ENCODE peak calls at places on chromosome 2, in six cellular contexts. X, F, N, H, V and I are unnamed samples.

GRCh38 chr2:69989017-69989416 is 27.6 kb upstream of the ASPRV1 start:
- DNase-seq in X (no peak), F (no peak), N (no peak), H (no peak), V (no peak), I (no peak)

GRCh38 chr2:112164876-112165275 is 26.7 kb downstream of the FBLN7 start:
- DNase-seq in X (no peak), F (no peak), N (no peak), H (no peak), V (no peak), I (no peak)

GRCh38 chr2:72980535-72981217 is 63.4 kb downstream of the EMX1 start:
- DNase-seq in X (no peak), F (peak), N (peak), H (peak), V (no peak), I (no peak)

GRCh38 chr2:206989306-206989705 is 50.0 kb downstream of the CPO start:
- DNase-seq in X (no peak), F (no peak), N (no peak), H (no peak), V (peak), I (no peak)

GRCh38 chr2:241040811-241041334 is 42.5 kb downstream of the SNED1 start:
- DNase-seq in X (no peak), F (no peak), N (no peak), H (no peak), V (no peak), I (no peak)

GRCh38 chr2:141770511-141770910 is 360.3 kb downstream of the LRP1B start:
- DNase-seq in X (no peak), F (no peak), N (no peak), H (no peak), V (no peak), I (no peak)

GRCh38 chr2:236711440-236711839 is 141.8 kb downstream of the ACKR3 start:
- DNase-seq in X (no peak), F (peak), N (no peak), H (peak), V (no peak), I (no peak)

GRCh38 chr2:239805043-239805329 is 220.2 kb downstream of the NDUFA10 start:
- DNase-seq in X (no peak), F (no peak), N (no peak), H (no peak), V (no peak), I (no peak)

GRCh38 chr2:147548453-147548852 is 296.4 kb upstream of the ACVR2A start:
- DNase-seq in X (no peak), F (peak), N (no peak), H (peak), V (no peak), I (no peak)

GRCh38 chr2:220446106-220446712 is 818.8 kb downstream of the SLC4A3 start:
- DNase-seq in X (no peak), F (no peak), N (no peak), H (no peak), V (no peak), I (no peak)

GRCh38 chr2:238286987-238287386 is 1.4 kb downstream of the PER2 start:
- DNase-seq in X (no peak), F (no peak), N (no peak), H (peak), V (no peak), I (no peak)

GRCh38 chr2:233241803-233242202 is 9.7 kb upstream of the ATG16L1 start:
- DNase-seq in X (no peak), F (no peak), N (no peak), H (no peak), V (no peak), I (no peak)

GRCh38 chr2:199488772-199489400 is 31.1 kb upstream of the SATB2 start:
- DNase-seq in X (no peak), F (no peak), N (peak), H (peak), V (peak), I (no peak)

GRCh38 chr2:31517442-31518203 is 63.1 kb downstream of the SRD5A2 start:
- DNase-seq in X (no peak), F (no peak), N (no peak), H (no peak), V (no peak), I (no peak)

GRCh38 chr2:9703085-9703641 is 72.4 kb upstream of the YWHAQ start:
- DNase-seq in X (no peak), F (peak), N (peak), H (peak), V (no peak), I (no peak)

GRCh38 chr2:137521653-137522052 is 442.6 kb upstream of the HNMT start:
- DNase-seq in X (no peak), F (no peak), N (no peak), H (no peak), V (no peak), I (no peak)

GRCh38 chr2:51335072-51336058 is 303.4 kb upstream of the NRXN1 start:
- DNase-seq in X (no peak), F (no peak), N (no peak), H (no peak), V (peak), I (no peak)

GRCh38 chr2:25258814-25259743 is 82.6 kb downstream of the DNMT3A start:
- DNase-seq in X (no peak), F (no peak), N (no peak), H (no peak), V (no peak), I (no peak)
- H3K27ac ChIP-seq in X (no peak), F (no peak), N (no peak), H (no peak), V (peak), I (no peak)

DNA sequence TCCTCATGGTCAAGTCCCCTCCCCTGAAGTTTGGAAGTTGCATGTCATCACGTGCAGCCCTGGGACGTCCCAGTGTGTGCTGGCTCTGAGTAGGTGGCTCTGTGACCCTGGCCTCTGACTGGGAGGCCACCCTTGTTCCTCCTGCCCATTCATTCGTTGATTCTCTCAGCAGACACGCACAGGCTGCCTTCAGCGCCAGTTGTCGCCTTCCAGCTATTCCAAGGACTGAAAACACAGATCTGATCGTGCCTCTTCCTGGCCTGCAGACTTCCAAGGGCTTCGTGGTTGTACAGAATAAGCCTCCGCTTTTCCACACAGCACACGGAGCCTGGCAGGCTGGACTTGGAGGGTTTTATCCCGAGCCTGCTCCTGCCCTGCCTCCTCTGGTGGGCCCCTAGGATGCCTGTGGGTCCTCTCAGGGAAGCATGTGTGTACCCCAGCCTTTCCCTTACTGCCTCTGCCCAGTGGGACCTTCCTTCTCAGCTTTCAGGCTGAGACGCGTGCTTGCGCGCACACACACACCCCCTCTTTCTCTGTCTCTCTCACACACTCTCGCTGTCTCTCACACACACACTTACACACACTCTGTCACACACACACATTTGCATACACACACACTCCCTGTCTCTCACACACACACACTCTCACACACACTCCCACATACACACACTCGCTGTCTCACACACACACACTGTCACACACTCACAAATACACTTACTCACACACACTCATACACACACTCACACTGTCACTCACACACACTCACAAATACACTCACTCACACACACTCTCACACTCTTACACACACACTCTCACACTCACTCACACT is 17.7 kb downstream of the SH3BP4 start:
- DNase-seq in X (no peak), F (no peak), N (no peak), H (no peak), V (no peak), I (no peak)
- H3K27ac ChIP-seq in X (no peak), F (peak), N (peak), H (no peak), V (no peak), I (peak)

GRCh38 chr2:101830555-101830954 is 133.0 kb downstream of the MAP4K4 start:
- DNase-seq in X (no peak), F (peak), N (no peak), H (peak), V (no peak), I (no peak)

GRCh38 chr2:101831351-101831865 is 133.9 kb downstream of the MAP4K4 start:
- DNase-seq in X (peak), F (peak), N (peak), H (peak), V (peak), I (no peak)

GRCh38 chr2:101829429-101829828 is 131.9 kb downstream of the MAP4K4 start:
- DNase-seq in X (no peak), F (peak), N (no peak), H (peak), V (no peak), I (no peak)

GRCh38 chr2:101829018-101829396 is 131.5 kb downstream of the MAP4K4 start:
- DNase-seq in X (no peak), F (no peak), N (no peak), H (peak), V (no peak), I (no peak)

DNA sequence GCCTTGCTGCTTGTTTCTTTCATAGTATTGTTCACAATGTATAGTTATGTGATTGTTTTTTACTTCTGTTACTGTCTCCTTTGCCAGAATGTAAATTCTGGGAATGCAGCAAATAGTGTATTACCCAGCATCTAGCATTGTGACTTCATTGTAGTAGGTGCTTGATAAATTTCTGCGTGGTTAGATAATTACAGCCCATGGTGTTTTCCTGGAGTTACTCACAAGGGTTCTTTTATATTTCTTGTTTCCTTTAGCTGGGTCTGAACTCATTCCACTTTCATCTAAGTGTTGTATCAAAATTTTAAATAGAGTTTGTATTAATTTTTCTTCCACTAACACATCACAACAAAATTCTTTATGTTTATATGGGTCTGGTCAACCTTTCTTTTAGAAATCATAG is 132.6 kb downstream of the MAP4K4 start:
- DNase-seq in X (no peak), F (no peak), N (no peak), H (peak), V (no peak), I (no peak)
- H3K27ac ChIP-seq in X (no peak), F (peak), N (no peak), H (peak), V (no peak), I (no peak)

DNA sequence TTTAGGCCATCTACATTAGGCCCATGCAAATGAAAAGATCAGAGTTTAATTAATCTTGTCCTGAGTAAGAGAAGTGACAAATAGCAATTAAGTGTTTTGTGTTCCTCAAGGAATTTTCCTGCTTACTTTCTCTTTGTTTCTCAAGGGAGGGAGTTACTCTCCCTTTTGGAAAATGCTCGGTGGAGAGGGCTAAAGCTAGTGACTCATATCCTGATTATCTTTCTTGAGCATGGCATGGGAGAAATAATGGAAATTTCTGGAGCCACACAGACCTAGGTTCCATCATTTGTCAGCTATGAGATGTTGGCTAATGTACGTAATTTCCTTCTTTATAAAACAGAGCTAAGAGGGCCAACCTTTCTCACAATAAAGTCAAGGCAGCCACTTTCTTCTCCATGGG is 177.1 kb downstream of the ETAA1 start:
- DNase-seq in X (no peak), F (peak), N (no peak), H (peak), V (no peak), I (no peak)
- H3K27ac ChIP-seq in X (no peak), F (peak), N (no peak), H (no peak), V (no peak), I (no peak)